ENCODE peak calls at places on chromosomes 12 and 14, in ten cellular contexts. One of them, this sample, is unnamed.

GRCh38 chr12:126114420-126114819 is 1049.2 kb downstream of the AACS start:
- DNase-seq in Peyer's patch: no peak
- DNase-seq in AG10803: no peak
- DNase-seq in activated T-helper 1 cell treated with Interleukin-2 at 50 U/mL for 16 hours: no peak
- DNase-seq in endothelial cell: no peak
- DNase-seq in NCI-H1105 treated with DMSO at 0.1 percent for 48 hours: no peak
- DNase-seq in RWPE1: no peak
- DNase-seq in non-pigmented ciliary epithelial cell: no peak
- DNase-seq in stimulated activated CD4-positive, alpha-beta T cell treated with anti-CD3 and anti-CD28 coated beads, Interleukin-1b, Interleukin-23, amount 100 ng/mL, for 1 hour: no peak
- DNase-seq in WTC11: no peak
- DNase-seq in this sample: no peak

GRCh38 chr14:77347746-77348145 is 26.9 kb downstream of the GSTZ1 start:
- DNase-seq in activated T-helper 1 cell treated with Interleukin-2 at 50 U/mL for 16 hours: no peak
- DNase-seq in AG10803: no peak
- DNase-seq in non-pigmented ciliary epithelial cell: no peak
- DNase-seq in NCI-H1105 treated with DMSO at 0.1 percent for 48 hours: no peak
- DNase-seq in stimulated activated CD4-positive, alpha-beta T cell treated with anti-CD3 and anti-CD28 coated beads, Interleukin-1b, Interleukin-23, amount 100 ng/mL, for 1 hour: no peak
- DNase-seq in WTC11: no peak
- DNase-seq in endothelial cell: no peak
- DNase-seq in Peyer's patch: no peak
- DNase-seq in RWPE1: no peak
- DNase-seq in this sample: no peak

GRCh38 chr12:120413901-120414695 is 23.8 kb upstream of the COX6A1 start:
- DNase-seq in endothelial cell: no peak
- DNase-seq in WTC11: peak
- DNase-seq in AG10803: no peak
- DNase-seq in non-pigmented ciliary epithelial cell: no peak
- DNase-seq in NCI-H1105 treated with DMSO at 0.1 percent for 48 hours: no peak
- DNase-seq in activated T-helper 1 cell treated with Interleukin-2 at 50 U/mL for 16 hours: no peak
- DNase-seq in Peyer's patch: peak
- DNase-seq in RWPE1: no peak
- DNase-seq in stimulated activated CD4-positive, alpha-beta T cell treated with anti-CD3 and anti-CD28 coated beads, Interleukin-1b, Interleukin-23, amount 100 ng/mL, for 1 hour: no peak
- DNase-seq in this sample: no peak

GRCh38 chr12:14993537-14994266 is 20.9 kb downstream of the PDE6H start:
- DNase-seq in Peyer's patch: no peak
- DNase-seq in AG10803: peak
- DNase-seq in endothelial cell: no peak
- DNase-seq in WTC11: no peak
- DNase-seq in non-pigmented ciliary epithelial cell: peak
- DNase-seq in RWPE1: no peak
- DNase-seq in activated T-helper 1 cell treated with Interleukin-2 at 50 U/mL for 16 hours: no peak
- DNase-seq in stimulated activated CD4-positive, alpha-beta T cell treated with anti-CD3 and anti-CD28 coated beads, Interleukin-1b, Interleukin-23, amount 100 ng/mL, for 1 hour: no peak
- DNase-seq in NCI-H1105 treated with DMSO at 0.1 percent for 48 hours: no peak
- DNase-seq in this sample: no peak

GRCh38 chr14:21068521-21069387 is 1.4 kb upstream of the ARHGEF40 start:
- DNase-seq in stimulated activated CD4-positive, alpha-beta T cell treated with anti-CD3 and anti-CD28 coated beads, Interleukin-1b, Interleukin-23, amount 100 ng/mL, for 1 hour: peak
- DNase-seq in AG10803: peak
- DNase-seq in RWPE1: peak
- DNase-seq in activated T-helper 1 cell treated with Interleukin-2 at 50 U/mL for 16 hours: no peak
- DNase-seq in non-pigmented ciliary epithelial cell: no peak
- DNase-seq in WTC11: peak
- DNase-seq in endothelial cell: peak
- DNase-seq in Peyer's patch: no peak
- DNase-seq in NCI-H1105 treated with DMSO at 0.1 percent for 48 hours: peak
- DNase-seq in this sample: peak

GRCh38 chr12:78938341-78939084 is 73.9 kb downstream of the SYT1 start:
- DNase-seq in NCI-H1105 treated with DMSO at 0.1 percent for 48 hours: peak
- DNase-seq in WTC11: no peak
- DNase-seq in endothelial cell: no peak
- DNase-seq in stimulated activated CD4-positive, alpha-beta T cell treated with anti-CD3 and anti-CD28 coated beads, Interleukin-1b, Interleukin-23, amount 100 ng/mL, for 1 hour: no peak
- DNase-seq in Peyer's patch: no peak
- DNase-seq in activated T-helper 1 cell treated with Interleukin-2 at 50 U/mL for 16 hours: no peak
- DNase-seq in RWPE1: no peak
- DNase-seq in AG10803: no peak
- DNase-seq in non-pigmented ciliary epithelial cell: no peak
- DNase-seq in this sample: peak

GRCh38 chr14:32762886-32763285 is 175.8 kb upstream of the NPAS3 start:
- DNase-seq in stimulated activated CD4-positive, alpha-beta T cell treated with anti-CD3 and anti-CD28 coated beads, Interleukin-1b, Interleukin-23, amount 100 ng/mL, for 1 hour: no peak
- DNase-seq in NCI-H1105 treated with DMSO at 0.1 percent for 48 hours: no peak
- DNase-seq in WTC11: no peak
- DNase-seq in endothelial cell: no peak
- DNase-seq in Peyer's patch: no peak
- DNase-seq in activated T-helper 1 cell treated with Interleukin-2 at 50 U/mL for 16 hours: no peak
- DNase-seq in non-pigmented ciliary epithelial cell: no peak
- DNase-seq in RWPE1: no peak
- DNase-seq in AG10803: peak
- DNase-seq in this sample: no peak

GRCh38 chr12:49201595-49202295 is 12.9 kb upstream of the TUBA1A start:
- DNase-seq in non-pigmented ciliary epithelial cell: no peak
- DNase-seq in Peyer's patch: no peak
- DNase-seq in stimulated activated CD4-positive, alpha-beta T cell treated with anti-CD3 and anti-CD28 coated beads, Interleukin-1b, Interleukin-23, amount 100 ng/mL, for 1 hour: no peak
- DNase-seq in activated T-helper 1 cell treated with Interleukin-2 at 50 U/mL for 16 hours: no peak
- DNase-seq in RWPE1: no peak
- DNase-seq in NCI-H1105 treated with DMSO at 0.1 percent for 48 hours: peak
- DNase-seq in endothelial cell: no peak
- DNase-seq in WTC11: no peak
- DNase-seq in AG10803: peak
- DNase-seq in this sample: peak

GRCh38 chr12:12812163-12812562 is 983 bp upstream of the DDX47 start:
- DNase-seq in endothelial cell: no peak
- DNase-seq in Peyer's patch: no peak
- DNase-seq in WTC11: no peak
- DNase-seq in NCI-H1105 treated with DMSO at 0.1 percent for 48 hours: no peak
- DNase-seq in activated T-helper 1 cell treated with Interleukin-2 at 50 U/mL for 16 hours: no peak
- DNase-seq in RWPE1: no peak
- DNase-seq in stimulated activated CD4-positive, alpha-beta T cell treated with anti-CD3 and anti-CD28 coated beads, Interleukin-1b, Interleukin-23, amount 100 ng/mL, for 1 hour: no peak
- DNase-seq in non-pigmented ciliary epithelial cell: no peak
- DNase-seq in AG10803: no peak
- DNase-seq in this sample: no peak

GRCh38 chr12:22610148-22610547 is 14.8 kb upstream of the ETNK1 start:
- DNase-seq in activated T-helper 1 cell treated with Interleukin-2 at 50 U/mL for 16 hours: no peak
- DNase-seq in non-pigmented ciliary epithelial cell: no peak
- DNase-seq in AG10803: no peak
- DNase-seq in Peyer's patch: no peak
- DNase-seq in WTC11: no peak
- DNase-seq in NCI-H1105 treated with DMSO at 0.1 percent for 48 hours: no peak
- DNase-seq in endothelial cell: no peak
- DNase-seq in RWPE1: no peak
- DNase-seq in stimulated activated CD4-positive, alpha-beta T cell treated with anti-CD3 and anti-CD28 coated beads, Interleukin-1b, Interleukin-23, amount 100 ng/mL, for 1 hour: no peak
- DNase-seq in this sample: no peak

GRCh38 chr14:82009076-82009475 is 475.4 kb upstream of the SEL1L start:
- DNase-seq in Peyer's patch: no peak
- DNase-seq in AG10803: no peak
- DNase-seq in endothelial cell: no peak
- DNase-seq in NCI-H1105 treated with DMSO at 0.1 percent for 48 hours: no peak
- DNase-seq in activated T-helper 1 cell treated with Interleukin-2 at 50 U/mL for 16 hours: no peak
- DNase-seq in RWPE1: no peak
- DNase-seq in stimulated activated CD4-positive, alpha-beta T cell treated with anti-CD3 and anti-CD28 coated beads, Interleukin-1b, Interleukin-23, amount 100 ng/mL, for 1 hour: no peak
- DNase-seq in non-pigmented ciliary epithelial cell: no peak
- DNase-seq in WTC11: no peak
- DNase-seq in this sample: no peak

GRCh38 chr12:127480775-127481314 is 786.1 kb upstream of the TMEM132C start:
- DNase-seq in RWPE1: no peak
- DNase-seq in endothelial cell: no peak
- DNase-seq in non-pigmented ciliary epithelial cell: no peak
- DNase-seq in stimulated activated CD4-positive, alpha-beta T cell treated with anti-CD3 and anti-CD28 coated beads, Interleukin-1b, Interleukin-23, amount 100 ng/mL, for 1 hour: no peak
- DNase-seq in AG10803: no peak
- DNase-seq in Peyer's patch: no peak
- DNase-seq in WTC11: no peak
- DNase-seq in activated T-helper 1 cell treated with Interleukin-2 at 50 U/mL for 16 hours: no peak
- DNase-seq in NCI-H1105 treated with DMSO at 0.1 percent for 48 hours: no peak
- DNase-seq in this sample: no peak

GRCh38 chr12:124463341-124463861 is 104.0 kb downstream of the NCOR2 start:
- DNase-seq in activated T-helper 1 cell treated with Interleukin-2 at 50 U/mL for 16 hours: no peak
- DNase-seq in stimulated activated CD4-positive, alpha-beta T cell treated with anti-CD3 and anti-CD28 coated beads, Interleukin-1b, Interleukin-23, amount 100 ng/mL, for 1 hour: no peak
- DNase-seq in RWPE1: no peak
- DNase-seq in non-pigmented ciliary epithelial cell: no peak
- DNase-seq in AG10803: no peak
- DNase-seq in endothelial cell: no peak
- DNase-seq in NCI-H1105 treated with DMSO at 0.1 percent for 48 hours: no peak
- DNase-seq in Peyer's patch: no peak
- DNase-seq in WTC11: no peak
- DNase-seq in this sample: no peak

GRCh38 chr14:27506272-27506671 is 908.4 kb upstream of the NOVA1 start:
- DNase-seq in activated T-helper 1 cell treated with Interleukin-2 at 50 U/mL for 16 hours: no peak
- DNase-seq in Peyer's patch: no peak
- DNase-seq in AG10803: no peak
- DNase-seq in endothelial cell: no peak
- DNase-seq in stimulated activated CD4-positive, alpha-beta T cell treated with anti-CD3 and anti-CD28 coated beads, Interleukin-1b, Interleukin-23, amount 100 ng/mL, for 1 hour: no peak
- DNase-seq in NCI-H1105 treated with DMSO at 0.1 percent for 48 hours: no peak
- DNase-seq in WTC11: no peak
- DNase-seq in RWPE1: no peak
- DNase-seq in non-pigmented ciliary epithelial cell: no peak
- DNase-seq in this sample: no peak

GRCh38 chr14:23030936-23031335 is 3.8 kb downstream of the PSMB5 start:
- DNase-seq in Peyer's patch: no peak
- DNase-seq in WTC11: no peak
- DNase-seq in endothelial cell: no peak
- DNase-seq in stimulated activated CD4-positive, alpha-beta T cell treated with anti-CD3 and anti-CD28 coated beads, Interleukin-1b, Interleukin-23, amount 100 ng/mL, for 1 hour: no peak
- DNase-seq in non-pigmented ciliary epithelial cell: no peak
- DNase-seq in RWPE1: no peak
- DNase-seq in NCI-H1105 treated with DMSO at 0.1 percent for 48 hours: no peak
- DNase-seq in activated T-helper 1 cell treated with Interleukin-2 at 50 U/mL for 16 hours: no peak
- DNase-seq in AG10803: no peak
- DNase-seq in this sample: no peak

GRCh38 chr12:66003951-66004350 is 126.6 kb downstream of the LLPH start:
- DNase-seq in RWPE1: no peak
- DNase-seq in NCI-H1105 treated with DMSO at 0.1 percent for 48 hours: no peak
- DNase-seq in stimulated activated CD4-positive, alpha-beta T cell treated with anti-CD3 and anti-CD28 coated beads, Interleukin-1b, Interleukin-23, amount 100 ng/mL, for 1 hour: no peak
- DNase-seq in endothelial cell: no peak
- DNase-seq in non-pigmented ciliary epithelial cell: no peak
- DNase-seq in Peyer's patch: no peak
- DNase-seq in WTC11: no peak
- DNase-seq in AG10803: no peak
- DNase-seq in activated T-helper 1 cell treated with Interleukin-2 at 50 U/mL for 16 hours: no peak
- DNase-seq in this sample: no peak

GRCh38 chr14:71141701-71142374 is 234.6 kb downstream of the PCNX1 start:
- DNase-seq in AG10803: peak
- DNase-seq in non-pigmented ciliary epithelial cell: peak
- DNase-seq in stimulated activated CD4-positive, alpha-beta T cell treated with anti-CD3 and anti-CD28 coated beads, Interleukin-1b, Interleukin-23, amount 100 ng/mL, for 1 hour: no peak
- DNase-seq in activated T-helper 1 cell treated with Interleukin-2 at 50 U/mL for 16 hours: no peak
- DNase-seq in WTC11: no peak
- DNase-seq in Peyer's patch: no peak
- DNase-seq in NCI-H1105 treated with DMSO at 0.1 percent for 48 hours: no peak
- DNase-seq in endothelial cell: no peak
- DNase-seq in RWPE1: no peak
- DNase-seq in this sample: no peak

GRCh38 chr12:115172521-115172920 is 488.5 kb upstream of the TBX3 start:
- DNase-seq in RWPE1: no peak
- DNase-seq in activated T-helper 1 cell treated with Interleukin-2 at 50 U/mL for 16 hours: no peak
- DNase-seq in NCI-H1105 treated with DMSO at 0.1 percent for 48 hours: no peak
- DNase-seq in endothelial cell: no peak
- DNase-seq in AG10803: peak
- DNase-seq in non-pigmented ciliary epithelial cell: no peak
- DNase-seq in WTC11: no peak
- DNase-seq in stimulated activated CD4-positive, alpha-beta T cell treated with anti-CD3 and anti-CD28 coated beads, Interleukin-1b, Interleukin-23, amount 100 ng/mL, for 1 hour: no peak
- DNase-seq in Peyer's patch: no peak
- DNase-seq in this sample: no peak

GRCh38 chr12:32522322-32523221 is 123.2 kb downstream of the FGD4 start:
- DNase-seq in non-pigmented ciliary epithelial cell: no peak
- DNase-seq in AG10803: no peak
- DNase-seq in WTC11: no peak
- DNase-seq in Peyer's patch: no peak
- DNase-seq in NCI-H1105 treated with DMSO at 0.1 percent for 48 hours: no peak
- DNase-seq in RWPE1: no peak
- DNase-seq in stimulated activated CD4-positive, alpha-beta T cell treated with anti-CD3 and anti-CD28 coated beads, Interleukin-1b, Interleukin-23, amount 100 ng/mL, for 1 hour: no peak
- DNase-seq in activated T-helper 1 cell treated with Interleukin-2 at 50 U/mL for 16 hours: no peak
- DNase-seq in endothelial cell: no peak
- DNase-seq in this sample: no peak

GRCh38 chr12:132248439-132249157 is 80.8 kb downstream of the GALNT9 start:
- DNase-seq in RWPE1: no peak
- DNase-seq in activated T-helper 1 cell treated with Interleukin-2 at 50 U/mL for 16 hours: no peak
- DNase-seq in Peyer's patch: no peak
- DNase-seq in stimulated activated CD4-positive, alpha-beta T cell treated with anti-CD3 and anti-CD28 coated beads, Interleukin-1b, Interleukin-23, amount 100 ng/mL, for 1 hour: no peak
- DNase-seq in endothelial cell: no peak
- DNase-seq in NCI-H1105 treated with DMSO at 0.1 percent for 48 hours: no peak
- DNase-seq in non-pigmented ciliary epithelial cell: no peak
- DNase-seq in AG10803: peak
- DNase-seq in WTC11: no peak
- DNase-seq in this sample: no peak

This sample was measured in SHP77.